ENCODE peak calls at places on chromosomes 1 and 21, in four cellular contexts. E is GM12892, R is GM12891, Q is prostate gland. P is an unnamed sample.

GRCh38 chr1:209996348-209996747 is 58.3 kb downstream of the SYT14 start:
- DNase-seq in E (no peak), R (no peak), Q (no peak), P (no peak)

GRCh38 chr1:155184835-155185782 is 11.5 kb downstream of the TRIM46 start:
- DNase-seq in E (peak), R (peak), Q (no peak), P (peak)

GRCh38 chr1:35120458-35121133 is 41.4 kb downstream of the ZMYM1 start:
- DNase-seq in E (peak), R (peak), Q (no peak), P (no peak)

GRCh38 chr1:168609133-168609715 is 32.8 kb downstream of the XCL1 start:
- DNase-seq in E (no peak), R (no peak), Q (no peak), P (peak)

GRCh38 chr21:42187976-42188653 is 30.8 kb upstream of the ABCG1 start:
- DNase-seq in E (peak), R (peak), Q (no peak), P (no peak)

GRCh38 chr1:113369715-113370114 is 20.6 kb upstream of the MAGI3 start:
- DNase-seq in E (no peak), R (no peak), Q (no peak), P (no peak)

GRCh38 chr1:29327223-29327935 is 91.1 kb downstream of the PTPRU start:
- DNase-seq in E (no peak), R (no peak), Q (no peak), P (no peak)

GRCh38 chr1:54271341-54271740 is 71.4 kb downstream of the MRPL37 start:
- DNase-seq in E (no peak), R (no peak), Q (no peak), P (no peak)

GRCh38 chr21:35266546-35266945 is 217.4 kb upstream of the RUNX1 start:
- DNase-seq in E (no peak), R (no peak), Q (no peak), P (no peak)

GRCh38 chr1:32201011-32201855 is 838 bp downstream of the CCDC28B start:
- DNase-seq in E (peak), R (peak), Q (peak), P (peak)

GRCh38 chr1:234532511-234532922 is 53.5 kb upstream of the TARBP1 start:
- DNase-seq in E (no peak), R (no peak), Q (peak), P (no peak)

GRCh38 chr1:35807614-35808375 is at the start of gene AGO4:
- DNase-seq in E (peak), R (peak), Q (peak), P (no peak)

GRCh38 chr1:180157576-180158057 is 2.9 kb downstream of the QSOX1 start:
- DNase-seq in E (no peak), R (no peak), Q (no peak), P (peak)

GRCh38 chr1:151787689-151788088 is 2.6 kb downstream of the TDRKH start:
- DNase-seq in E (no peak), R (no peak), Q (no peak), P (no peak)

GRCh38 chr1:147627435-147628110 is 42.8 kb downstream of the ACP6 start:
- DNase-seq in E (peak), R (peak), Q (peak), P (no peak)

GRCh38 chr1:237794071-237794470 is 96.7 kb downstream of the ZP4 start:
- DNase-seq in E (no peak), R (no peak), Q (no peak), P (no peak)

GRCh38 chr1:28855469-28855944 is 43.5 kb downstream of the OPRD1 start:
- DNase-seq in E (no peak), R (no peak), Q (no peak), P (no peak)

GRCh38 chr21:38228115-38228514 is 28.7 kb upstream of the KCNJ15 start:
- DNase-seq in E (no peak), R (no peak), Q (peak), P (no peak)

GRCh38 chr1:64246294-64246917 is 43.0 kb downstream of the UBE2U start:
- DNase-seq in E (no peak), R (no peak), Q (no peak), P (no peak)

GRCh38 chr1:211483896-211484612 is 7.9 kb downstream of the RD3 start:
- DNase-seq in E (no peak), R (no peak), Q (no peak), P (no peak)

GRCh38 chr1:200226268-200226968 is 183.4 kb downstream of the ZNF281 start:
- DNase-seq in E (no peak), R (no peak), Q (no peak), P (no peak)

GRCh38 chr1:43135857-43136781 is 36.0 kb downstream of the EBNA1BP2 start:
- DNase-seq in E (no peak), R (no peak), Q (peak), P (no peak)

GRCh38 chr1:9375912-9376311 is 83.2 kb downstream of the SPSB1 start:
- DNase-seq in E (no peak), R (no peak), Q (no peak), P (no peak)

GRCh38 chr1:171793656-171794055 is 12.2 kb downstream of the METTL13 start:
- DNase-seq in E (no peak), R (no peak), Q (no peak), P (no peak)

GRCh38 chr1:38045431-38046332 is 911 bp downstream of the POU3F1 start:
- DNase-seq in E (no peak), R (no peak), Q (no peak), P (no peak)

GRCh38 chr1:111424281-111424680 is 3.3 kb downstream of the OVGP1 start:
- DNase-seq in E (no peak), R (no peak), Q (no peak), P (no peak)

GRCh38 chr1:223102797-223103533 is 40.1 kb downstream of the TLR5 start:
- DNase-seq in E (no peak), R (no peak), Q (no peak), P (no peak)

GRCh38 chr1:96538883-96539282 is 182.7 kb upstream of the PTBP2 start:
- DNase-seq in E (no peak), R (no peak), Q (no peak), P (peak)

GRCh38 chr1:118960026-118960561 is 28.0 kb downstream of the TBX15 start:
- DNase-seq in E (no peak), R (no peak), Q (no peak), P (no peak)

GRCh38 chr1:117674521-117675400 is 68.9 kb downstream of the TENT5C start:
- DNase-seq in E (peak), R (peak), Q (no peak), P (no peak)

GRCh38 chr1:221723018-221723917 is 18.6 kb downstream of the DUSP10 start:
- DNase-seq in E (no peak), R (no peak), Q (no peak), P (no peak)
- TF ChIP-seq POLR2AphosphoS5 in E (no peak), R (no peak), Q (no peak), P (no peak)

GRCh38 chr21:44510508-44511218 is 29.3 kb downstream of the KRTAP10-1 start:
- DNase-seq in E (peak), R (peak), Q (peak), P (peak)
- TF ChIP-seq POLR2AphosphoS5 in E (no peak), R (no peak), Q (peak), P (no peak)

DNA sequence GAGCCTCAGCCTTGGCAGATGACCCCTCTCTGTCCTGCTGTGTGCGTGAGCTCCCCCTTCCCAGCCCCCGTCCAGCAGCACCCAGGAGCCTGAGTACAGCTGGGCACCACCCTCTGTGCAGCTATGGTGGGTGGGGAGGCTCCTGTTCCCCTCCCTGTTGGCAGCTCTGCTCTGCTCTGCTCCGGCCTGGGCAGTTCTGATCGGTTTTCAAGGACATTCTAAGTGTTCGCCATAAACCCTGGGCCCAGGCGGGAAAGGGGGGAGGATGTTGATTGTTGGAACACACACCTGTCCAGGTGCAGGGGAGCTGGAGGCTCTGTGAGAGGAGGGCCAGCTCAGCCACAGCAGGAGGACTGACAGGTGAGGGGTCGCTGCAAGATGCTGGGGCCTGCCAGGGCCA is at the start of gene CLCNKB:
- DNase-seq in E (no peak), R (no peak), Q (no peak), P (no peak)
- TF ChIP-seq POLR2AphosphoS5 in E (no peak), R (no peak), Q (peak), P (no peak)

GRCh38 chr1:92484472-92485373 is 2.0 kb downstream of the GFI1 start:
- DNase-seq in E (peak), R (peak), Q (no peak), P (no peak)

GRCh38 chr1:92484171-92484471 is 2.6 kb downstream of the GFI1 start:
- DNase-seq in E (no peak), R (no peak), Q (no peak), P (no peak)

GRCh38 chr1:92487078-92487605 is 417 bp upstream of the GFI1 start:
- DNase-seq in E (no peak), R (no peak), Q (no peak), P (no peak)

GRCh38 chr1:92486251-92487077 is at the start of gene GFI1:
- DNase-seq in E (peak), R (peak), Q (no peak), P (no peak)

GRCh38 chr1:92485374-92486250 is 1.1 kb downstream of the GFI1 start:
- DNase-seq in E (peak), R (peak), Q (no peak), P (no peak)
- TF ChIP-seq POLR2AphosphoS5 in E (no peak), R (peak), Q (no peak), P (no peak)

GRCh38 chr1:57711326-57711725 is 287.5 kb upstream of the DAB1 start:
- DNase-seq in E (no peak), R (no peak), Q (no peak), P (no peak)
- TF ChIP-seq POLR2AphosphoS5 in E (no peak), R (no peak), Q (no peak), P (no peak)

P was measured in breast epithelium.